ENCODE peak calls at places on chromosomes 1 and 21, in four cellular contexts. W is testis; B is brain microvascular endothelial cell; T is naive thymus-derived CD4-positive, alpha-beta T cell. U is an unnamed sample. For H3K27me3, the result is how much of the 10 kb centered on the place peaks cover.

GRCh38 chr1:228391411-228392020 is 15.1 kb downstream of the TRIM11 start:
- DNase-seq in W (no peak), B (no peak), T (no peak), U (no peak)

GRCh38 chr21:29237110-29238051 is 61.3 kb upstream of the BACH1 start:
- DNase-seq in W (peak), B (no peak), T (no peak), U (no peak)

GRCh38 chr21:25329227-25329626 is 278.1 kb downstream of the MRPL39 start:
- DNase-seq in W (no peak), B (no peak), T (no peak), U (peak)

GRCh38 chr1:171841050-171841910 is at the start of gene DNM3:
- DNase-seq in W (peak), B (peak), T (peak), U (peak)

GRCh38 chr1:31815752-31816484 is at the start of gene SPOCD1:
- DNase-seq in W (peak), B (peak), T (peak), U (peak)

GRCh38 chr1:203217139-203217621 is 12.3 kb downstream of the CHIT1 start:
- DNase-seq in W (no peak), B (no peak), T (no peak), U (no peak)

GRCh38 chr1:219659005-219659632 is 46.2 kb upstream of the ZC3H11B start:
- DNase-seq in W (no peak), B (peak), T (no peak), U (peak)

GRCh38 chr1:234756857-234757256 is 146.9 kb upstream of the IRF2BP2 start:
- DNase-seq in W (no peak), B (no peak), T (no peak), U (no peak)

GRCh38 chr1:110633646-110634030 is 27.5 kb upstream of the KCNA2 start:
- DNase-seq in W (no peak), B (no peak), T (no peak), U (no peak)

GRCh38 chr1:47449702-47450552 is 12.1 kb downstream of the FOXD2 start:
- DNase-seq in W (peak), B (no peak), T (no peak), U (no peak)

GRCh38 chr1:7581754-7582264 is 189.3 kb upstream of the VAMP3 start:
- DNase-seq in W (peak), B (no peak), T (no peak), U (no peak)

GRCh38 chr1:81834268-81834667 is 33.5 kb downstream of the ADGRL2 start:
- DNase-seq in W (no peak), B (no peak), T (no peak), U (no peak)

GRCh38 chr1:201902198-201902597 is 13.5 kb downstream of the SHISA4 start:
- DNase-seq in W (no peak), B (peak), T (no peak), U (no peak)

GRCh38 chr21:41481191-41481590 is 26.8 kb downstream of the TMPRSS2 start:
- DNase-seq in W (no peak), B (peak), T (no peak), U (no peak)

GRCh38 chr1:38221006-38221649 is 174.5 kb upstream of the POU3F1 start:
- DNase-seq in W (no peak), B (peak), T (no peak), U (no peak)

GRCh38 chr1:157117527-157118057 is 18.0 kb upstream of the ETV3L start:
- DNase-seq in W (no peak), B (no peak), T (no peak), U (no peak)

GRCh38 chr1:154404984-154405761 is at the start of gene IL6R:
- DNase-seq in W (peak), B (peak), T (peak), U (peak)

GRCh38 chr1:85078903-85079302 is 30.6 kb upstream of the MCOLN3 start:
- DNase-seq in W (no peak), B (peak), T (no peak), U (no peak)

GRCh38 chr21:38766987-38767722 is 38.6 kb upstream of the ETS2 start:
- DNase-seq in W (no peak), B (no peak), T (peak), U (no peak)

GRCh38 chr1:84698151-84698651 is 7.9 kb upstream of the SSX2IP start:
- DNase-seq in W (no peak), B (peak), T (no peak), U (peak)

GRCh38 chr1:173688300-173688699 is 18.6 kb upstream of the ANKRD45 start:
- DNase-seq in W (no peak), B (no peak), T (no peak), U (no peak)

GRCh38 chr21:42340187-42340586 is 10.6 kb downstream of the TFF2 start:
- DNase-seq in W (peak), B (no peak), T (no peak), U (no peak)

GRCh38 chr1:233905416-233906051 is 1.1 kb downstream of the SLC35F3 start:
- DNase-seq in W (peak), B (no peak), T (no peak), U (no peak)

GRCh38 chr21:32413697-32414578 is 1.4 kb downstream of the EVA1C start:
- DNase-seq in W (peak), B (no peak), T (no peak), U (no peak)

GRCh38 chr21:45919593-45919992 is 62.0 kb upstream of the COL6A1 start:
- DNase-seq in W (no peak), B (no peak), T (no peak), U (no peak)

DNA sequence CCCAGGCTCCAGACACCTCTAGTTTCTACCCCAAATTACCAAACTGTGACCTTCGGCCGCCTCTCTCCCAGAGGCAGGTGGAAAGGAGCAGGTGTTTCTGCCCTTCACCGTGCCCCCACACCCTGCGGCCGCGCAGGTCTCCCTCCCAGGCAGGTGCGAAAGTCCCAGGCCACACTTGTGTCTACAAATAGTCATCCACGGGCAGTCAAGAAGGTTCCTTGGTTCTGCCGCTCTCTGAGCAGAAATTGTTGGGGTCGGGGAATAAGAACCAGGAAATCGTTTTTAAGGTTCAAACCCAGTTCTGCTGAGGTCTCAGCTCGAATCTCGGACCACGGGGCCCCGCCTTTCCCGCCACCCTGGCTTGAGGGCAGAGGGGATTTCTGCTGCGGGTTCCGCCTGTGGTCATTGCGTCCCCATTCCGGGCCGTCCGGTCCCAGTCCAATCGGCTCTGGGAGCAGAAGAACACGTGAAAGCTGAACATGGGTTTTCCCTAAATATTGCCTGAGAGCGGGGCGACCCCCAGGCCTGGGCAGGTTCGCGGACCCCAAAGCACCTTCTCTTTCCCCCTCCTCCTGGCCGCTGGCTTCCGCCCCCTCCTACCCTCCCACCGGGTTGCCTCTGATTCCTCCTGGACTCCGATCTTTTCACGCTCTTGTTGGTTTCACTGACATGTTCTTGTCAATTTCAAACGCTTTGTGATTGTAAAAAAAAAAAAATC is 1.2 kb upstream of the ATF3 start:
- DNase-seq in W (peak), B (no peak), T (peak), U (no peak)
- H3K27me3 ChIP-seq in W (under half), B (under half), T (under half), U (half or more)

GRCh38 chr1:229409616-229410369 is 24.1 kb downstream of the ACTA1 start:
- DNase-seq in W (no peak), B (no peak), T (no peak), U (no peak)

GRCh38 chr1:229406798-229407197 is 27.1 kb downstream of the ACTA1 start:
- DNase-seq in W (no peak), B (no peak), T (no peak), U (no peak)

GRCh38 chr1:229410370-229410691 is 23.6 kb downstream of the ACTA1 start:
- DNase-seq in W (no peak), B (no peak), T (no peak), U (no peak)

GRCh38 chr1:229407206-229408026 is 26.5 kb downstream of the ACTA1 start:
- DNase-seq in W (no peak), B (no peak), T (no peak), U (no peak)

GRCh38 chr1:229408458-229409037 is 25.3 kb downstream of the ACTA1 start:
- DNase-seq in W (no peak), B (no peak), T (no peak), U (no peak)
- H3K27me3 ChIP-seq in W (under half), B (under half), T (under half), U (under half)

GRCh38 chr1:114079596-114080190 is 74.0 kb downstream of the SYT6 start:
- DNase-seq in W (no peak), B (no peak), T (no peak), U (no peak)

GRCh38 chr1:114083186-114083585 is 70.5 kb downstream of the SYT6 start:
- DNase-seq in W (no peak), B (no peak), T (no peak), U (no peak)

GRCh38 chr1:114082047-114082630 is 71.5 kb downstream of the SYT6 start:
- DNase-seq in W (no peak), B (no peak), T (no peak), U (no peak)

GRCh38 chr1:114080511-114081144 is 73.0 kb downstream of the SYT6 start:
- DNase-seq in W (no peak), B (no peak), T (no peak), U (no peak)

DNA sequence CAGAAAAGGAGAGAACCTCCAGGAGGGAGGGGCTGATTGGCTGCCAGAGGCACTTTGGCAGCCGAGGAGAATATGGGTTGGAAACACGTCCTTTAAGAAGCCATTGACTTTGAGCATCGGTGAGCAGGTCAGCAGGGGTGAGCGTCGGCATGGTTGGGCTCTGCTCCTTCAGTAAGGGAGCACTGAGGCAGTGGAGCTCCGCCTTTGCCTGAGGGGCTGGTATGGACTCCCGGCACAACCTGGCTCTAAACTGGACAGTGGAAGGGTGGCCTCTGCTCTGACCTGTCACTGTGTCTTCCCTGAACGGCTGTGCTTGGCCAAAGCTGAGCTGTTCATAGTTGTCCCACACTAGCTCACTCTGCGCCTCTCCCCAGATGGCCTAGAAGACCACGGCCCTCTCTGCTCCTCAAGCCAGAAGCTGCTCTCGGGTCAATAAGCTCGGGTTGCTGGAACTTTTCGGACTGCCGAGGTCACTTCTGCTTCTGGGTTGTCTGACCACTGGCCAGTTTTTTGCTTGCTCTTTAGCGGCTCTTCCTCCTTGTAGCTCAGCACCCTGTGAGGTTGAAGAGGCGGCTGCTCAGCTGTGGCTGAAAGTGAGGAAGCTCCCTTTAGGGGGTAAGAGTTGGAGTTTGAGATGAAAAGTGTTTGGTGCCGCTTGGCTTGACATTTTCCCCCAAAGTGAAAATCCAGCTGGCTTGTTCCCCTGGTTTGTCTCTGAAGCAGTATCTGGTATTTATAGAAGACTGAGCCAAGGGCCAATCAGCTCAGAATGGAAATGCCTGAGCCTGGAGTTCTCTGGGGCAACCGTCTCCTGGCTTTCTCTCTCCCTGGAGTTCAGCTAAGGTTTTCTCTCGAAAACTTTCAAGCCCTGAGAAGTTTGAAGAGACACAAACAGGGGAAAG is 72.3 kb downstream of the SYT6 start:
- DNase-seq in W (peak), B (no peak), T (no peak), U (no peak)
- H3K27me3 ChIP-seq in W (under half), B (under half), T (under half), U (under half)

GRCh38 chr1:36908096-36908495 is 126.2 kb downstream of the GRIK3 start:
- DNase-seq in W (no peak), B (no peak), T (no peak), U (no peak)
- H3K27me3 ChIP-seq in W (under half), B (under half), T (under half), U (under half)

GRCh38 chr1:166166400-166166699 is 451 bp downstream of the FAM78B start:
- DNase-seq in W (no peak), B (no peak), T (no peak), U (no peak)
- H3K27me3 ChIP-seq in W (under half), B (under half), T (under half), U (under half)

GRCh38 chr1:55321947-55322346 is 106.8 kb upstream of the USP24 start:
- DNase-seq in W (no peak), B (peak), T (no peak), U (peak)
- H3K27me3 ChIP-seq in W (under half), B (under half), T (under half), U (under half)

U was measured in MG63.